ENCODE peak calls at places on chromosomes 11 and 22, in seven cellular contexts. One of them, this sample, is unnamed.

GRCh38 chr11:3094223-3094824 is 37.1 kb upstream of the CARS1 start:
- DNase-seq in iris pigment epithelial cell: no peak
- DNase-seq in heart left ventricle: no peak
- DNase-seq in GDM1: no peak
- DNase-seq in GM13976: peak; percentile 16
- DNase-seq in MCF 10A: no peak
- DNase-seq in GM23248: no peak
- DNase-seq in this sample: no peak

GRCh38 chr11:100403817-100404216 is 283.3 kb upstream of the ARHGAP42 start:
- DNase-seq in iris pigment epithelial cell: peak; percentile 87
- DNase-seq in heart left ventricle: no peak
- DNase-seq in GDM1: no peak
- DNase-seq in GM13976: no peak
- DNase-seq in MCF 10A: no peak
- DNase-seq in GM23248: no peak
- DNase-seq in this sample: no peak

GRCh38 chr22:20928573-20928967 is 11.4 kb downstream of the CRKL start:
- DNase-seq in iris pigment epithelial cell: no peak
- DNase-seq in heart left ventricle: no peak
- DNase-seq in GDM1: no peak
- DNase-seq in GM13976: no peak
- DNase-seq in MCF 10A: no peak
- DNase-seq in GM23248: no peak
- DNase-seq in this sample: no peak

GRCh38 chr11:112292785-112293407 is 32.2 kb upstream of the PLET1 start:
- DNase-seq in iris pigment epithelial cell: peak; percentile 96
- DNase-seq in heart left ventricle: no peak
- DNase-seq in GDM1: no peak
- DNase-seq in GM13976: no peak
- DNase-seq in MCF 10A: peak; percentile 96
- DNase-seq in GM23248: peak; percentile 93
- DNase-seq in this sample: peak; percentile 93

GRCh38 chr22:37269930-37270678 is 12.2 kb upstream of the CYTH4 start:
- DNase-seq in iris pigment epithelial cell: no peak
- DNase-seq in heart left ventricle: no peak
- DNase-seq in GDM1: no peak
- DNase-seq in GM13976: no peak
- DNase-seq in MCF 10A: no peak
- DNase-seq in GM23248: no peak
- DNase-seq in this sample: no peak

GRCh38 chr11:127574528-127574927 is 574.0 kb upstream of the KIRREL3 start:
- DNase-seq in iris pigment epithelial cell: no peak
- DNase-seq in heart left ventricle: no peak
- DNase-seq in GDM1: no peak
- DNase-seq in GM13976: no peak
- DNase-seq in MCF 10A: no peak
- DNase-seq in GM23248: no peak
- DNase-seq in this sample: no peak

GRCh38 chr22:36097880-36098279 is 62.7 kb downstream of the APOL3 start:
- DNase-seq in iris pigment epithelial cell: no peak
- DNase-seq in heart left ventricle: no peak
- DNase-seq in GDM1: no peak
- DNase-seq in GM13976: no peak
- DNase-seq in MCF 10A: peak; percentile 37
- DNase-seq in GM23248: no peak
- DNase-seq in this sample: peak; percentile 38

GRCh38 chr22:18145676-18146388 is 4.1 kb upstream of the USP18 start:
- DNase-seq in iris pigment epithelial cell: no peak
- DNase-seq in heart left ventricle: no peak
- DNase-seq in GDM1: no peak
- DNase-seq in GM13976: no peak
- DNase-seq in MCF 10A: no peak
- DNase-seq in GM23248: no peak
- DNase-seq in this sample: no peak

GRCh38 chr11:34650528-34650927 is 29.6 kb downstream of the EHF start:
- DNase-seq in iris pigment epithelial cell: peak; percentile 79
- DNase-seq in heart left ventricle: no peak
- DNase-seq in GDM1: peak; percentile 69
- DNase-seq in GM13976: peak; percentile 69
- DNase-seq in MCF 10A: peak; percentile 91
- DNase-seq in GM23248: no peak
- DNase-seq in this sample: no peak

GRCh38 chr11:106061936-106062591 is 15.1 kb downstream of the KBTBD3 start:
- DNase-seq in iris pigment epithelial cell: no peak
- DNase-seq in heart left ventricle: no peak
- DNase-seq in GDM1: no peak
- DNase-seq in GM13976: no peak
- DNase-seq in MCF 10A: no peak
- DNase-seq in GM23248: no peak
- DNase-seq in this sample: no peak

GRCh38 chr11:6612816-6613136 is 760 bp upstream of the TAF10 start:
- DNase-seq in iris pigment epithelial cell: no peak
- DNase-seq in heart left ventricle: no peak
- DNase-seq in GDM1: peak; percentile 27
- DNase-seq in GM13976: no peak
- DNase-seq in MCF 10A: no peak
- DNase-seq in GM23248: no peak
- DNase-seq in this sample: no peak

GRCh38 chr11:74460481-74461154 is 6.7 kb downstream of the KCNE3 start:
- DNase-seq in iris pigment epithelial cell: peak; percentile 78
- DNase-seq in heart left ventricle: no peak
- DNase-seq in GDM1: peak; percentile 71
- DNase-seq in GM13976: no peak
- DNase-seq in MCF 10A: peak; percentile 20
- DNase-seq in GM23248: peak; percentile 50
- DNase-seq in this sample: peak; percentile 28

GRCh38 chr22:25083414-25084166 is 116.1 kb upstream of the CRYBB3 start:
- DNase-seq in iris pigment epithelial cell: no peak
- DNase-seq in heart left ventricle: no peak
- DNase-seq in GDM1: no peak
- DNase-seq in GM13976: no peak
- DNase-seq in MCF 10A: no peak
- DNase-seq in GM23248: no peak
- DNase-seq in this sample: no peak

GRCh38 chr11:123338997-123339752 is 90.9 kb upstream of the GRAMD1B start:
- DNase-seq in iris pigment epithelial cell: no peak
- DNase-seq in heart left ventricle: no peak
- DNase-seq in GDM1: no peak
- DNase-seq in GM13976: no peak
- DNase-seq in MCF 10A: no peak
- DNase-seq in GM23248: no peak
- DNase-seq in this sample: no peak

GRCh38 chr11:38402063-38402462 is 1804.0 kb upstream of the RAG2 start:
- DNase-seq in iris pigment epithelial cell: no peak
- DNase-seq in heart left ventricle: no peak
- DNase-seq in GDM1: no peak
- DNase-seq in GM13976: no peak
- DNase-seq in MCF 10A: no peak
- DNase-seq in GM23248: no peak
- DNase-seq in this sample: no peak

GRCh38 chr22:44309137-44309536 is 3.6 kb downstream of the SHISAL1 start:
- DNase-seq in iris pigment epithelial cell: peak; percentile 89
- DNase-seq in heart left ventricle: no peak
- DNase-seq in GDM1: no peak
- DNase-seq in GM13976: no peak
- DNase-seq in MCF 10A: peak; percentile 93
- DNase-seq in GM23248: peak; percentile 99
- DNase-seq in this sample: peak; percentile 96

GRCh38 chr11:123775274-123775673 is 21.0 kb upstream of the OR6X1 start:
- DNase-seq in iris pigment epithelial cell: no peak
- DNase-seq in heart left ventricle: no peak
- DNase-seq in GDM1: no peak
- DNase-seq in GM13976: no peak
- DNase-seq in MCF 10A: no peak
- DNase-seq in GM23248: no peak
- DNase-seq in this sample: no peak

GRCh38 chr11:30282289-30282631 is 40.6 kb upstream of the ARL14EP start:
- DNase-seq in iris pigment epithelial cell: no peak
- DNase-seq in heart left ventricle: no peak
- DNase-seq in GDM1: no peak
- DNase-seq in GM13976: no peak
- DNase-seq in MCF 10A: no peak
- DNase-seq in GM23248: no peak
- DNase-seq in this sample: no peak

GRCh38 chr11:23103403-23103802 is 243.1 kb upstream of the CCDC179 start:
- DNase-seq in iris pigment epithelial cell: peak; percentile 47
- DNase-seq in heart left ventricle: no peak
- DNase-seq in GDM1: no peak
- DNase-seq in GM13976: no peak
- DNase-seq in MCF 10A: no peak
- DNase-seq in GM23248: peak; percentile 5
- DNase-seq in this sample: no peak

GRCh38 chr11:132402056-132402684 is 1031.8 kb downstream of the NTM start:
- DNase-seq in iris pigment epithelial cell: peak; percentile 12
- DNase-seq in heart left ventricle: peak; percentile 52
- DNase-seq in GDM1: no peak
- DNase-seq in GM13976: peak; percentile 46
- DNase-seq in MCF 10A: no peak
- DNase-seq in GM23248: peak; percentile 73
- DNase-seq in this sample: peak; percentile 1

GRCh38 chr11:112806876-112807275 is 154.3 kb upstream of the NCAM1 start:
- DNase-seq in iris pigment epithelial cell: no peak
- DNase-seq in heart left ventricle: no peak
- DNase-seq in GDM1: no peak
- DNase-seq in GM13976: no peak
- DNase-seq in MCF 10A: no peak
- DNase-seq in GM23248: no peak
- DNase-seq in this sample: peak; percentile 17

GRCh38 chr11:59611570-59612565 is 3.7 kb downstream of the OSBP start:
- DNase-seq in iris pigment epithelial cell: peak; percentile 28
- DNase-seq in heart left ventricle: no peak
- DNase-seq in GDM1: no peak
- DNase-seq in GM13976: no peak
- DNase-seq in MCF 10A: no peak
- DNase-seq in GM23248: peak; percentile 49
- DNase-seq in this sample: no peak

GRCh38 chr11:45062115-45062514 is 84.3 kb upstream of the PRDM11 start:
- DNase-seq in iris pigment epithelial cell: no peak
- DNase-seq in heart left ventricle: no peak
- DNase-seq in GDM1: no peak
- DNase-seq in GM13976: no peak
- DNase-seq in MCF 10A: no peak
- DNase-seq in GM23248: peak; percentile 51
- DNase-seq in this sample: no peak

GRCh38 chr11:46913484-46913883 is 4.9 kb downstream of the LRP4 start:
- DNase-seq in iris pigment epithelial cell: no peak
- DNase-seq in heart left ventricle: no peak
- DNase-seq in GDM1: no peak
- DNase-seq in GM13976: no peak
- DNase-seq in MCF 10A: no peak
- DNase-seq in GM23248: no peak
- DNase-seq in this sample: no peak

GRCh38 chr22:31155425-31155824 is 4.6 kb upstream of the RNF185 start:
- DNase-seq in iris pigment epithelial cell: peak; percentile 34
- DNase-seq in heart left ventricle: no peak
- DNase-seq in GDM1: no peak
- DNase-seq in GM13976: no peak
- DNase-seq in MCF 10A: no peak
- DNase-seq in GM23248: peak; percentile 60
- DNase-seq in this sample: no peak

GRCh38 chr11:2943711-2944118 is 14.5 kb upstream of the PHLDA2 start:
- DNase-seq in iris pigment epithelial cell: no peak
- DNase-seq in heart left ventricle: no peak
- DNase-seq in GDM1: no peak
- DNase-seq in GM13976: peak; percentile 36
- DNase-seq in MCF 10A: no peak
- DNase-seq in GM23248: peak; percentile 57
- DNase-seq in this sample: peak; percentile 37

GRCh38 chr11:28114116-28114515 is 5.9 kb downstream of the METTL15 start:
- DNase-seq in iris pigment epithelial cell: no peak
- DNase-seq in heart left ventricle: no peak
- DNase-seq in GDM1: no peak
- DNase-seq in GM13976: no peak
- DNase-seq in MCF 10A: no peak
- DNase-seq in GM23248: no peak
- DNase-seq in this sample: no peak

GRCh38 chr22:20960609-20961008 is 6.4 kb upstream of the AIFM3 start:
- DNase-seq in iris pigment epithelial cell: no peak
- DNase-seq in heart left ventricle: peak; percentile 5
- DNase-seq in GDM1: no peak
- DNase-seq in GM13976: no peak
- DNase-seq in MCF 10A: no peak
- DNase-seq in GM23248: no peak
- DNase-seq in this sample: no peak

GRCh38 chr11:67308031-67308866 is 4.9 kb downstream of the SSH3 start:
- DNase-seq in iris pigment epithelial cell: no peak
- DNase-seq in heart left ventricle: no peak
- DNase-seq in GDM1: no peak
- DNase-seq in GM13976: no peak
- DNase-seq in MCF 10A: no peak
- DNase-seq in GM23248: no peak
- DNase-seq in this sample: no peak

GRCh38 chr11:42225664-42226063 is 766.2 kb upstream of the LRRC4C start:
- DNase-seq in iris pigment epithelial cell: no peak
- DNase-seq in heart left ventricle: no peak
- DNase-seq in GDM1: no peak
- DNase-seq in GM13976: no peak
- DNase-seq in MCF 10A: no peak
- DNase-seq in GM23248: no peak
- DNase-seq in this sample: no peak

GRCh38 chr11:46272816-46273427 is 4.5 kb upstream of the CREB3L1 start:
- DNase-seq in iris pigment epithelial cell: peak; percentile 82
- DNase-seq in heart left ventricle: peak; percentile 74
- DNase-seq in GDM1: no peak
- DNase-seq in GM13976: no peak
- DNase-seq in MCF 10A: peak; percentile 44
- DNase-seq in GM23248: peak; percentile 89
- DNase-seq in this sample: peak; percentile 64

GRCh38 chr11:4095509-4096230 is 1.1 kb downstream of the RRM1 start:
- DNase-seq in iris pigment epithelial cell: peak; percentile 90
- DNase-seq in heart left ventricle: no peak
- DNase-seq in GDM1: no peak
- DNase-seq in GM13976: no peak
- DNase-seq in MCF 10A: peak; percentile 51
- DNase-seq in GM23248: peak; percentile 85
- DNase-seq in this sample: peak; percentile 85

GRCh38 chr11:67373916-67374570 is 645 bp upstream of the CLCF1 start:
- DNase-seq in iris pigment epithelial cell: peak; percentile 97
- DNase-seq in heart left ventricle: peak; percentile 86
- DNase-seq in GDM1: no peak
- DNase-seq in GM13976: peak; percentile 67
- DNase-seq in MCF 10A: peak; percentile 96
- DNase-seq in GM23248: peak; percentile 99
- DNase-seq in this sample: peak; percentile 96

GRCh38 chr22:42991010-42991651 is 23.8 kb downstream of the PACSIN2 start:
- DNase-seq in iris pigment epithelial cell: peak; percentile 87
- DNase-seq in heart left ventricle: no peak
- DNase-seq in GDM1: no peak
- DNase-seq in GM13976: no peak
- DNase-seq in MCF 10A: peak; percentile 61
- DNase-seq in GM23248: peak; percentile 92
- DNase-seq in this sample: peak; percentile 61

GRCh38 chr11:124970925-124971324 is 16.9 kb downstream of the CCDC15 start:
- DNase-seq in iris pigment epithelial cell: peak; percentile 34
- DNase-seq in heart left ventricle: no peak
- DNase-seq in GDM1: no peak
- DNase-seq in GM13976: no peak
- DNase-seq in MCF 10A: peak; percentile 66
- DNase-seq in GM23248: peak; percentile 47
- DNase-seq in this sample: peak; percentile 75

GRCh38 chr11:14764899-14765527 is 121.4 kb downstream of the PDE3B start:
- DNase-seq in iris pigment epithelial cell: peak; percentile 76
- DNase-seq in heart left ventricle: no peak
- DNase-seq in GDM1: peak; percentile 44
- DNase-seq in GM13976: peak; percentile 41
- DNase-seq in MCF 10A: peak; percentile 25
- DNase-seq in GM23248: peak; percentile 9
- DNase-seq in this sample: peak; percentile 36

GRCh38 chr11:20002312-20003216 is 157.7 kb downstream of the DBX1 start:
- DNase-seq in iris pigment epithelial cell: no peak
- DNase-seq in heart left ventricle: no peak
- DNase-seq in GDM1: no peak
- DNase-seq in GM13976: no peak
- DNase-seq in MCF 10A: no peak
- DNase-seq in GM23248: no peak
- DNase-seq in this sample: no peak

GRCh38 chr11:96204721-96205459 is 138.1 kb downstream of the MAML2 start:
- DNase-seq in iris pigment epithelial cell: no peak
- DNase-seq in heart left ventricle: no peak
- DNase-seq in GDM1: no peak
- DNase-seq in GM13976: no peak
- DNase-seq in MCF 10A: no peak
- DNase-seq in GM23248: no peak
- DNase-seq in this sample: no peak